ENCODE peak calls at places on chromosomes 16 and 17, in six cellular contexts. I is stomach, Y is sigmoid colon, R is spleen, T is esophagus squamous epithelium, Q is A549. M is an unnamed sample.

GRCh38 chr17:36808181-36808661 is 129.1 kb upstream of the LHX1 start:
- DNase-seq in I (no peak), Y (no peak), Q (no peak), T (no peak), R (no peak), M (peak)

GRCh38 chr16:969508-970378 is 1.0 kb downstream of the LMF1 start:
- DNase-seq in T (no peak), Q (no peak), I (no peak), Y (no peak), R (no peak), M (peak)

GRCh38 chr16:23030001-23030400 is 119.3 kb downstream of the USP31 start:
- DNase-seq in Y (no peak), Q (no peak), I (no peak), R (no peak), T (no peak), M (no peak)

GRCh38 chr17:47717845-47718621 is 15.0 kb upstream of the TBX21 start:
- DNase-seq in T (no peak), Q (no peak), I (no peak), R (no peak), Y (no peak), M (no peak)

GRCh38 chr17:9432867-9433495 is 142.6 kb downstream of the STX8 start:
- DNase-seq in Q (no peak), Y (no peak), R (no peak), T (no peak), I (no peak), M (no peak)

GRCh38 chr17:48643697-48644012 is 17.5 kb upstream of the HOXB9 start:
- DNase-seq in I (no peak), Y (no peak), Q (no peak), T (no peak), R (no peak), M (no peak)

GRCh38 chr16:88301431-88301830 is 81.3 kb upstream of the ZNF469 start:
- DNase-seq in Y (no peak), R (no peak), I (no peak), Q (no peak), T (no peak), M (no peak)

GRCh38 chr17:40399185-40399584 is 18.5 kb downstream of the TOP2A start:
- DNase-seq in Q (peak), R (no peak), T (no peak), I (no peak), Y (no peak), M (no peak)

GRCh38 chr17:73261952-73262675 is 434 bp upstream of the CPSF4L start:
- DNase-seq in R (peak), I (peak), T (no peak), Q (no peak), Y (peak), M (peak)

GRCh38 chr16:89971495-89972243 is 23.1 kb downstream of the DEF8 start:
- DNase-seq in I (no peak), T (no peak), R (peak), Y (no peak), Q (no peak), M (peak)

GRCh38 chr16:88773812-88774291 is 11.2 kb downstream of the PIEZO1 start:
- DNase-seq in Q (no peak), I (peak), Y (peak), T (no peak), R (no peak), M (no peak)

GRCh38 chr17:50893183-50893993 is 27.2 kb upstream of the TOB1 start:
- DNase-seq in Q (peak), Y (peak), I (no peak), R (no peak), T (no peak), M (no peak)

GRCh38 chr16:86665319-86665675 is 86.9 kb downstream of the FOXL1 start:
- DNase-seq in T (no peak), Q (peak), I (no peak), Y (no peak), R (no peak), M (no peak)

GRCh38 chr16:14135704-14136103 is 64.6 kb downstream of the MRTFB start:
- DNase-seq in I (no peak), T (no peak), R (no peak), Y (no peak), Q (no peak), M (no peak)

GRCh38 chr16:78973041-78973440 is 627.5 kb downstream of the MAF start:
- DNase-seq in Y (no peak), R (no peak), T (no peak), Q (no peak), I (no peak), M (no peak)

GRCh38 chr17:55394357-55395021 is 27.1 kb downstream of the MMD start:
- DNase-seq in I (no peak), Y (no peak), Q (no peak), R (no peak), T (no peak), M (no peak)

GRCh38 chr17:82065638-82066303 is at the start of gene DUS1L:
- DNase-seq in Y (peak), R (peak), I (peak), Q (peak), T (no peak), M (peak)

GRCh38 chr17:34360571-34360970 is 2.5 kb downstream of the CCL1 start:
- DNase-seq in T (no peak), I (no peak), Y (no peak), Q (no peak), R (no peak), M (no peak)

GRCh38 chr16:67720236-67720635 is 1.1 kb upstream of the GFOD2 start:
- DNase-seq in Y (no peak), I (no peak), T (no peak), R (no peak), Q (no peak), M (no peak)

GRCh38 chr17:49764559-49765180 is 739 bp upstream of the FAM117A start:
- DNase-seq in T (no peak), I (no peak), Y (no peak), Q (no peak), R (no peak), M (no peak)

GRCh38 chr16:72848759-72849664 is 198.9 kb downstream of the ZFHX3 start:
- DNase-seq in I (peak), T (no peak), Y (peak), Q (peak), R (no peak), M (peak)

GRCh38 chr17:37683454-37683984 is 40.3 kb upstream of the DDX52 start:
- DNase-seq in Q (no peak), I (no peak), T (no peak), R (no peak), Y (no peak), M (no peak)

GRCh38 chr17:15109608-15110007 is 155.5 kb downstream of the PMP22 start:
- DNase-seq in Q (no peak), R (no peak), Y (no peak), I (no peak), T (no peak), M (no peak)

GRCh38 chr16:53100131-53100748 is 45.4 kb downstream of the CHD9 start:
- DNase-seq in T (no peak), Q (no peak), I (no peak), R (no peak), Y (no peak), M (no peak)

GRCh38 chr16:89443727-89444084 is 46.7 kb downstream of the ANKRD11 start:
- DNase-seq in I (peak), T (no peak), Y (no peak), R (peak), Q (no peak), M (no peak)

GRCh38 chr16:27434141-27435051 is 32.4 kb downstream of the IL21R start:
- DNase-seq in Q (no peak), Y (peak), T (no peak), I (peak), R (peak), M (peak)

GRCh38 chr16:21150375-21151001 is at the start of gene DNAH3:
- DNase-seq in R (no peak), Y (no peak), T (no peak), I (no peak), Q (peak), M (no peak)

GRCh38 chr17:39563476-39563875 is 44.2 kb downstream of the NEUROD2 start:
- DNase-seq in I (no peak), R (no peak), Y (no peak), T (no peak), Q (no peak), M (peak)

GRCh38 chr17:76139801-76140660 is 1.0 kb downstream of the FOXJ1 start:
- DNase-seq in T (no peak), I (no peak), Y (no peak), R (peak), Q (no peak), M (peak)

GRCh38 chr16:84546669-84547538 is 42.4 kb upstream of the MEAK7 start:
- DNase-seq in Y (no peak), T (no peak), R (peak), Q (no peak), I (no peak), M (no peak)

GRCh38 chr17:19728114-19728495 is 11.7 kb upstream of the SLC47A2 start:
- DNase-seq in I (peak), Q (peak), T (no peak), Y (peak), R (peak), M (peak)

GRCh38 chr17:70029019-70029767 is 45.8 kb upstream of the KCNJ16 start:
- DNase-seq in Q (no peak), I (no peak), R (peak), Y (no peak), T (no peak), M (no peak)

GRCh38 chr17:17808706-17809432 is 27.9 kb downstream of the SREBF1 start:
- DNase-seq in T (no peak), Y (peak), R (no peak), I (no peak), Q (peak), M (no peak)

GRCh38 chr16:85360323-85361277 is 248.3 kb upstream of the CIBAR2 start:
- DNase-seq in I (peak), Q (no peak), Y (peak), T (no peak), R (no peak), M (no peak)

GRCh38 chr16:48126801-48127644 is 28.8 kb downstream of the ABCC12 start:
- DNase-seq in Q (peak), I (peak), T (no peak), Y (no peak), R (no peak), M (no peak)

GRCh38 chr17:5582177-5582885 is 2.0 kb downstream of the NLRP1 start:
- DNase-seq in Y (no peak), Q (no peak), T (no peak), I (no peak), R (no peak), M (no peak)

GRCh38 chr17:5584971-5585794 is 874 bp upstream of the NLRP1 start:
- DNase-seq in Q (no peak), T (no peak), Y (no peak), R (no peak), I (no peak), M (no peak)

GRCh38 chr17:5585814-5586558 is 1.7 kb upstream of the NLRP1 start:
- DNase-seq in T (no peak), Y (no peak), Q (no peak), I (no peak), R (no peak), M (no peak)

GRCh38 chr17:5583426-5584382 is 605 bp downstream of the NLRP1 start:
- DNase-seq in T (no peak), I (no peak), Y (no peak), R (peak), Q (no peak), M (no peak)

DNA sequence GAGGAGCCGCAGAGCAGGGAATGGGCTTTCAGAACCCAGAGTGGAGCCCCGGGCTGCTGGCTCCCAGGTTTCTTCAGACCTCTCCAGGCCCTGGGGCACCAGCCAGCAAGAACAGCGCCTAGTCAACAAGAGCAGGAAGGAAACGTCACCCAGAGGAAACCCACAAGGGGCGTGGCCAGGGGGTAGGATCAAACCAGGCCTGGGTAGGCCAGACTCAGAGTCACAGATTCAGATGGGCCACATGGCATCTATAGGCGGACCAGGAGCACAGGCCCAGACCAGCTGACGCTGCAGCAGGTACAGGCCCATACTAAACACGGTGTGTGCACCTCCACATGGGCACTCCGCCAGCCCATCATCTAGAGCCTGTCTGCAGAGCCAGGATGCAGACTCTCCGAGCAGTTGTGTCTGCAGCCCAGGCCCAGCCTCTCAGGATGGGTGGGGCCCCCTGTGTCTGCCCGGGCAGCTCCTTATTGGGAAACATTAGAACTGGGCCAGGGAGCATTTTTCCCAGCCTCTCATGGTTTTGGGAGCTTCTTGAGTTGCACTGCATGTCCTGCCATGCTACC is at the start of gene NLRP1:
- DNase-seq in Q (peak), Y (peak), T (peak), I (peak), R (peak), M (peak)
- TF ChIP-seq POLR2A in Q (no peak), Y (peak), T (peak), I (no peak), R (peak), M (no peak)

GRCh38 chr17:7841309-7841621 is 7.2 kb downstream of the KDM6B start:
- DNase-seq in Y (no peak), I (no peak), T (no peak), R (no peak), Q (no peak), M (no peak)

GRCh38 chr17:7843536-7844291 is 9.7 kb downstream of the KDM6B start:
- DNase-seq in Y (peak), R (peak), I (peak), T (peak), Q (peak), M (peak)

GRCh38 chr17:7842950-7843535 is 9.0 kb downstream of the KDM6B start:
- DNase-seq in I (peak), T (no peak), R (peak), Q (peak), Y (peak), M (peak)

GRCh38 chr17:7841622-7842379 is 7.8 kb downstream of the KDM6B start:
- DNase-seq in T (no peak), Q (peak), I (peak), R (peak), Y (peak), M (peak)

DNA sequence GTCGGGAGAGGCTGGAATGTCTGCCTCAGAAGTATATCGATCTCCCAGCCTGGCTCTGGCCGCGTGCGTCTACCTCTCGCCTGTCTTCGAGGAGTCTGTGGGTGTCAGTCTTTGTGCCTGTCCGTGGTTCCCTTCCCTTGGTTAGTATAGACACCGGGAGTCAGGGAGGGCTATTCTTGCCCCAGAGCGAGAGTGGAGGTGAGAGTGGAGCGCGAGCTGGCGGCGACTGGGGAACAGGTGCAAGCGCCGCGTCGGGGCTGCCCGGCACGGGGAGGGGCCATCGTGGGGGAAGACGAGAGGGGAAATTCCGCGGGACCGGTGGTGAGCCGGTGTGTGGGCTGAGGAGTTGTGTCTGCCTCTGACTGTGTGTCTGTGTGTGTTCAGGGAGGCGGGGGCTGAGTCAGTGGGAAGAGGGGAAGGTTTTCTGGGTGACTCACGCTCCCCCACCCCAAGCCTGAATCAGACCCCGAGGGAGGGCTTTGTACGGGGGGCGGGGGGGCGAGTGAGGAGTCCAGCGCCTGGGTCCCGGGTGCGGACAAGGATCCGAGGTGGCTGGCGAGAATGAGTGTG is 8.4 kb downstream of the KDM6B start:
- DNase-seq in I (peak), Y (peak), Q (peak), T (no peak), R (peak), M (peak)
- TF ChIP-seq POLR2A in I (no peak), Y (no peak), Q (no peak), T (peak), R (no peak), M (no peak)

GRCh38 chr16:31135535-31136286 is at the start of gene PRSS8:
- DNase-seq in Q (no peak), I (peak), T (no peak), Y (no peak), R (no peak), M (no peak)
- TF ChIP-seq POLR2A in Q (no peak), I (no peak), T (peak), Y (peak), R (no peak), M (no peak)

GRCh38 chr16:10605636-10606035 is 25.2 kb upstream of the EMP2 start:
- DNase-seq in T (no peak), Y (no peak), R (no peak), I (no peak), Q (no peak), M (no peak)

GRCh38 chr16:10608687-10609409 is 28.4 kb upstream of the EMP2 start:
- DNase-seq in T (no peak), Q (no peak), Y (no peak), I (no peak), R (no peak), M (no peak)

GRCh38 chr16:10609410-10609774 is 29.0 kb upstream of the EMP2 start:
- DNase-seq in I (no peak), Q (no peak), R (no peak), T (no peak), Y (no peak), M (no peak)

GRCh38 chr16:10606607-10607006 is 26.2 kb upstream of the EMP2 start:
- DNase-seq in T (no peak), R (no peak), Q (no peak), Y (no peak), I (no peak), M (no peak)

GRCh38 chr16:10607157-10607556 is 26.8 kb upstream of the EMP2 start:
- DNase-seq in Y (no peak), T (no peak), R (no peak), Q (no peak), I (no peak), M (no peak)
- TF ChIP-seq POLR2A in Y (no peak), T (no peak), R (no peak), Q (no peak), I (no peak), M (no peak)

GRCh38 chr17:2400877-2401425 is at the start of gene MNT:
- DNase-seq in R (peak), Y (peak), T (peak), Q (peak), I (peak), M (peak)

GRCh38 chr17:2402517-2402916 is 1.7 kb upstream of the MNT start:
- DNase-seq in T (no peak), I (no peak), R (peak), Q (no peak), Y (peak), M (no peak)

GRCh38 chr17:2400474-2400866 is 390 bp downstream of the MNT start:
- DNase-seq in R (peak), Q (peak), I (peak), Y (peak), T (no peak), M (no peak)

GRCh38 chr17:2403044-2403443 is 2.2 kb upstream of the MNT start:
- DNase-seq in T (no peak), I (no peak), Y (no peak), R (no peak), Q (no peak), M (no peak)

DNA sequence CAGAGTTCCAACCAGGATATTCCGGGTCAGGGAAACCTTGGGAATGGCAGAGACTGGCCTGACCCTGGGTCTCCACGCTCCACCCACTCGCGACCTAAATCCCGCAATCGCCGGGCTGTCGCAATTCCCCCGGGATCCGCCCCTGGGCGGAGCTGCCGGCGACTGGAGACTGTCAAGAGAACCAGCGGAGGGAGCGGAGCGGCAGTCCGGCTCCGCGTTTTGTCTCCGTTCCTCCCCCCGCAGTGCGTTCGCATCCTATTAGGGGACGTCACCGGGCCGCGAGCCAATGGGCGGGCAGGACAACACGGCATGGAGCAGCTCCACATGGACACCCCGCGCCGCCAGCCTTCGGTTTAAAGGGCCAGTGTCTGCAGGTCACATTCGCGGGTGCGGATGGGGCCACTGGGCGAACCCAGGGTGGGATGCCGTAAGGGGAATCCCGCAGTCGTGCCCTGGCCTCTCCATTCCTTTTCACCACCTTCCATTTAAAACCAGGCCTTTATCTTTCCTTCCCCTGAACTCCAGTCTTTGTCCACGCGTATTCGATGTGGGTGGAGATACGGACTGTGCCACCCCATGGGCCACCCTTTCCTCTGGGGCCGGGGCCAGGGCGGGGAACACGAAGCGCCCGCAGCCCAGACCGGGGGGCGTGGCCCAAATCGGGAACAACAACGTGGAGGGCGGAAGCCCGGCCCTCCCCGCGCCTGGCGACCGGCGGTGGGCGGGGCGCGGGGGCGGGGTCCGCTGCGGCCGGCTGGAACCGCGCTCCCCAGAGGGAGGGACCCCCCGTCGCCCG is 764 bp upstream of the MNT start:
- DNase-seq in T (peak), I (peak), Y (peak), R (peak), Q (peak), M (peak)
- TF ChIP-seq POLR2A in T (no peak), I (no peak), Y (no peak), R (no peak), Q (no peak), M (no peak)